ENCODE peak calls at places on chromosomes 13 and 19, in six cellular contexts. One of them, this sample, is unnamed.

GRCh38 chr13:43953370-43953769 is 73.7 kb downstream of the LACC1 start:
- ATAC-seq in aorta: no peak
- ATAC-seq in gastroesophageal sphincter: no peak
- ATAC-seq in T-cell: no peak
- ATAC-seq in RWPE2: peak
- ATAC-seq in right cardiac atrium: no peak
- ATAC-seq in this sample: no peak

GRCh38 chr13:30718661-30719520 is 16.5 kb upstream of the ALOX5AP start:
- ATAC-seq in gastroesophageal sphincter: no peak
- ATAC-seq in right cardiac atrium: no peak
- ATAC-seq in aorta: no peak
- ATAC-seq in T-cell: no peak
- ATAC-seq in RWPE2: peak
- ATAC-seq in this sample: no peak

GRCh38 chr13:29195459-29195858 is 375.3 kb downstream of the MTUS2 start:
- ATAC-seq in RWPE2: no peak
- ATAC-seq in gastroesophageal sphincter: no peak
- ATAC-seq in T-cell: no peak
- ATAC-seq in right cardiac atrium: no peak
- ATAC-seq in aorta: no peak
- ATAC-seq in this sample: no peak

GRCh38 chr13:42654760-42655159 is 80.8 kb downstream of the TNFSF11 start:
- ATAC-seq in right cardiac atrium: no peak
- ATAC-seq in T-cell: no peak
- ATAC-seq in gastroesophageal sphincter: no peak
- ATAC-seq in RWPE2: no peak
- ATAC-seq in aorta: no peak
- ATAC-seq in this sample: no peak

GRCh38 chr13:51833980-51834379 is 11.0 kb downstream of the TMEM272 start:
- ATAC-seq in right cardiac atrium: no peak
- ATAC-seq in gastroesophageal sphincter: no peak
- ATAC-seq in aorta: no peak
- ATAC-seq in T-cell: no peak
- ATAC-seq in RWPE2: no peak
- ATAC-seq in this sample: no peak

GRCh38 chr19:47402504-47402903 is 16.8 kb downstream of the MEIS3 start:
- ATAC-seq in gastroesophageal sphincter: no peak
- ATAC-seq in right cardiac atrium: no peak
- ATAC-seq in aorta: no peak
- ATAC-seq in RWPE2: no peak
- ATAC-seq in T-cell: no peak
- ATAC-seq in this sample: no peak

GRCh38 chr19:33954686-33955085 is 158.0 kb downstream of the KCTD15 start:
- ATAC-seq in T-cell: no peak
- ATAC-seq in right cardiac atrium: no peak
- ATAC-seq in RWPE2: no peak
- ATAC-seq in gastroesophageal sphincter: no peak
- ATAC-seq in aorta: no peak
- ATAC-seq in this sample: no peak

GRCh38 chr19:53883231-53883661 is 1.2 kb downstream of the PRKCG start:
- ATAC-seq in RWPE2: no peak
- ATAC-seq in T-cell: no peak
- ATAC-seq in right cardiac atrium: no peak
- ATAC-seq in gastroesophageal sphincter: no peak
- ATAC-seq in aorta: no peak
- ATAC-seq in this sample: no peak

GRCh38 chr13:39956036-39956435 is 300.6 kb downstream of the COG6 start:
- ATAC-seq in gastroesophageal sphincter: no peak
- ATAC-seq in T-cell: peak
- ATAC-seq in RWPE2: no peak
- ATAC-seq in aorta: no peak
- ATAC-seq in right cardiac atrium: no peak
- ATAC-seq in this sample: peak

GRCh38 chr19:55113570-55114039 is 3.8 kb downstream of the PPP1R12C start:
- ATAC-seq in aorta: peak
- ATAC-seq in T-cell: no peak
- ATAC-seq in right cardiac atrium: peak
- ATAC-seq in RWPE2: no peak
- ATAC-seq in gastroesophageal sphincter: peak
- ATAC-seq in this sample: no peak

GRCh38 chr19:5470264-5470671 is 15.1 kb downstream of the ZNRF4 start:
- ATAC-seq in gastroesophageal sphincter: no peak
- ATAC-seq in aorta: no peak
- ATAC-seq in RWPE2: peak
- ATAC-seq in right cardiac atrium: no peak
- ATAC-seq in T-cell: no peak
- ATAC-seq in this sample: no peak

GRCh38 chr19:15404097-15404779 is 14.6 kb downstream of the AKAP8L start:
- ATAC-seq in right cardiac atrium: peak
- ATAC-seq in RWPE2: no peak
- ATAC-seq in aorta: peak
- ATAC-seq in gastroesophageal sphincter: peak
- ATAC-seq in T-cell: no peak
- ATAC-seq in this sample: no peak

GRCh38 chr19:18839465-18840287 is 7.9 kb downstream of the UPF1 start:
- ATAC-seq in T-cell: no peak
- ATAC-seq in right cardiac atrium: peak
- ATAC-seq in gastroesophageal sphincter: no peak
- ATAC-seq in RWPE2: no peak
- ATAC-seq in aorta: peak
- ATAC-seq in this sample: no peak

GRCh38 chr13:28001837-28002473 is 13.5 kb upstream of the URAD start:
- ATAC-seq in gastroesophageal sphincter: no peak
- ATAC-seq in T-cell: no peak
- ATAC-seq in RWPE2: no peak
- ATAC-seq in right cardiac atrium: peak
- ATAC-seq in aorta: peak
- ATAC-seq in this sample: no peak

GRCh38 chr13:99072356-99072755 is 94.5 kb upstream of the DOCK9 start:
- ATAC-seq in aorta: no peak
- ATAC-seq in T-cell: peak
- ATAC-seq in RWPE2: no peak
- ATAC-seq in gastroesophageal sphincter: no peak
- ATAC-seq in right cardiac atrium: no peak
- ATAC-seq in this sample: no peak

GRCh38 chr13:20191311-20191901 is 1.3 kb downstream of the GJB2 start:
- ATAC-seq in T-cell: no peak
- ATAC-seq in aorta: peak
- ATAC-seq in right cardiac atrium: no peak
- ATAC-seq in RWPE2: no peak
- ATAC-seq in gastroesophageal sphincter: no peak
- ATAC-seq in this sample: no peak

GRCh38 chr13:110812111-110812868 is 98.8 kb downstream of the ING1 start:
- ATAC-seq in T-cell: peak
- ATAC-seq in gastroesophageal sphincter: peak
- ATAC-seq in aorta: peak
- ATAC-seq in right cardiac atrium: peak
- ATAC-seq in RWPE2: peak
- ATAC-seq in this sample: peak

This sample was measured in activated T-helper 17 cell treated with anti-CD3 and anti-CD28 coated beads, Interleukin-2, amount 50 U/mL, for 72 hours.